ENCODE peak calls at places on chromosome 9, in seven cellular contexts. One of them, this sample, is unnamed.

GRCh38 chr9:79236466-79236865 is 335.3 kb upstream of the TLE4 start:
- DNase-seq in left ventricle myocardium inferior: no peak
- DNase-seq in GM13976: no peak
- DNase-seq in EL: peak
- DNase-seq in NCI-H526: no peak
- DNase-seq in M059J: peak
- DNase-seq in activated CD4-positive, alpha-beta T cell treated with anti-CD3 and anti-CD28 coated beads, Interleukin-2, amount 50 U/mL, for 1 hour: no peak
- DNase-seq in this sample: no peak

GRCh38 chr9:131291795-131292315 is 2.3 kb downstream of the PLPP7 start:
- DNase-seq in left ventricle myocardium inferior: no peak
- DNase-seq in M059J: no peak
- DNase-seq in NCI-H526: no peak
- DNase-seq in activated CD4-positive, alpha-beta T cell treated with anti-CD3 and anti-CD28 coated beads, Interleukin-2, amount 50 U/mL, for 1 hour: no peak
- DNase-seq in EL: no peak
- DNase-seq in GM13976: no peak
- DNase-seq in this sample: no peak

GRCh38 chr9:35814106-35814840 is 569 bp downstream of the HINT2 start:
- DNase-seq in M059J: peak
- DNase-seq in activated CD4-positive, alpha-beta T cell treated with anti-CD3 and anti-CD28 coated beads, Interleukin-2, amount 50 U/mL, for 1 hour: no peak
- DNase-seq in left ventricle myocardium inferior: peak
- DNase-seq in GM13976: peak
- DNase-seq in EL: peak
- DNase-seq in NCI-H526: no peak
- DNase-seq in this sample: no peak

GRCh38 chr9:88339322-88339721 is 48.9 kb upstream of the SPIN1 start:
- DNase-seq in left ventricle myocardium inferior: no peak
- DNase-seq in EL: no peak
- DNase-seq in activated CD4-positive, alpha-beta T cell treated with anti-CD3 and anti-CD28 coated beads, Interleukin-2, amount 50 U/mL, for 1 hour: no peak
- DNase-seq in GM13976: no peak
- DNase-seq in M059J: no peak
- DNase-seq in NCI-H526: no peak
- DNase-seq in this sample: no peak

GRCh38 chr9:133369923-133370322 is 5.9 kb downstream of the SURF4 start:
- DNase-seq in M059J: no peak
- DNase-seq in activated CD4-positive, alpha-beta T cell treated with anti-CD3 and anti-CD28 coated beads, Interleukin-2, amount 50 U/mL, for 1 hour: no peak
- DNase-seq in NCI-H526: no peak
- DNase-seq in left ventricle myocardium inferior: no peak
- DNase-seq in EL: no peak
- DNase-seq in GM13976: no peak
- DNase-seq in this sample: no peak

GRCh38 chr9:89383721-89384300 is 65.5 kb downstream of the SECISBP2 start:
- DNase-seq in activated CD4-positive, alpha-beta T cell treated with anti-CD3 and anti-CD28 coated beads, Interleukin-2, amount 50 U/mL, for 1 hour: no peak
- DNase-seq in GM13976: no peak
- DNase-seq in EL: no peak
- DNase-seq in NCI-H526: no peak
- DNase-seq in M059J: no peak
- DNase-seq in left ventricle myocardium inferior: no peak
- DNase-seq in this sample: no peak

GRCh38 chr9:87711857-87712800 is 13.8 kb upstream of the CTSL start:
- DNase-seq in EL: peak
- DNase-seq in NCI-H526: no peak
- DNase-seq in GM13976: no peak
- DNase-seq in activated CD4-positive, alpha-beta T cell treated with anti-CD3 and anti-CD28 coated beads, Interleukin-2, amount 50 U/mL, for 1 hour: no peak
- DNase-seq in M059J: peak
- DNase-seq in left ventricle myocardium inferior: no peak
- DNase-seq in this sample: peak

GRCh38 chr9:84542554-84542953 is 127.0 kb upstream of the NTRK2 start:
- DNase-seq in EL: no peak
- DNase-seq in NCI-H526: no peak
- DNase-seq in left ventricle myocardium inferior: no peak
- DNase-seq in activated CD4-positive, alpha-beta T cell treated with anti-CD3 and anti-CD28 coated beads, Interleukin-2, amount 50 U/mL, for 1 hour: no peak
- DNase-seq in M059J: no peak
- DNase-seq in GM13976: no peak
- DNase-seq in this sample: no peak

GRCh38 chr9:115202960-115203751 is 85.2 kb upstream of the TNC start:
- DNase-seq in EL: peak
- DNase-seq in left ventricle myocardium inferior: peak
- DNase-seq in NCI-H526: no peak
- DNase-seq in activated CD4-positive, alpha-beta T cell treated with anti-CD3 and anti-CD28 coated beads, Interleukin-2, amount 50 U/mL, for 1 hour: no peak
- DNase-seq in M059J: peak
- DNase-seq in GM13976: no peak
- DNase-seq in this sample: no peak

GRCh38 chr9:37241340-37241739 is 121.0 kb downstream of the ZCCHC7 start:
- DNase-seq in NCI-H526: no peak
- DNase-seq in EL: no peak
- DNase-seq in GM13976: no peak
- DNase-seq in M059J: no peak
- DNase-seq in activated CD4-positive, alpha-beta T cell treated with anti-CD3 and anti-CD28 coated beads, Interleukin-2, amount 50 U/mL, for 1 hour: no peak
- DNase-seq in left ventricle myocardium inferior: no peak
- DNase-seq in this sample: no peak

GRCh38 chr9:88270398-88270797 is 117.8 kb upstream of the SPIN1 start:
- DNase-seq in GM13976: no peak
- DNase-seq in activated CD4-positive, alpha-beta T cell treated with anti-CD3 and anti-CD28 coated beads, Interleukin-2, amount 50 U/mL, for 1 hour: no peak
- DNase-seq in left ventricle myocardium inferior: no peak
- DNase-seq in EL: peak
- DNase-seq in M059J: peak
- DNase-seq in NCI-H526: no peak
- DNase-seq in this sample: no peak

GRCh38 chr9:20714442-20715415 is 30.7 kb downstream of the FOCAD start:
- DNase-seq in NCI-H526: no peak
- DNase-seq in EL: no peak
- DNase-seq in M059J: no peak
- DNase-seq in activated CD4-positive, alpha-beta T cell treated with anti-CD3 and anti-CD28 coated beads, Interleukin-2, amount 50 U/mL, for 1 hour: no peak
- DNase-seq in GM13976: no peak
- DNase-seq in left ventricle myocardium inferior: no peak
- DNase-seq in this sample: no peak

GRCh38 chr9:110048976-110049698 is 158.8 kb downstream of the C9orf152 start:
- DNase-seq in GM13976: peak
- DNase-seq in M059J: peak
- DNase-seq in activated CD4-positive, alpha-beta T cell treated with anti-CD3 and anti-CD28 coated beads, Interleukin-2, amount 50 U/mL, for 1 hour: peak
- DNase-seq in left ventricle myocardium inferior: no peak
- DNase-seq in EL: peak
- DNase-seq in NCI-H526: no peak
- DNase-seq in this sample: no peak

GRCh38 chr9:133154097-133154989 is 9.4 kb downstream of the GBGT1 start:
- DNase-seq in left ventricle myocardium inferior: peak
- DNase-seq in GM13976: no peak
- DNase-seq in NCI-H526: no peak
- DNase-seq in M059J: no peak
- DNase-seq in EL: no peak
- DNase-seq in activated CD4-positive, alpha-beta T cell treated with anti-CD3 and anti-CD28 coated beads, Interleukin-2, amount 50 U/mL, for 1 hour: no peak
- DNase-seq in this sample: no peak

GRCh38 chr9:16119261-16119660 is 566.4 kb downstream of the CCDC171 start:
- DNase-seq in EL: no peak
- DNase-seq in M059J: no peak
- DNase-seq in left ventricle myocardium inferior: no peak
- DNase-seq in activated CD4-positive, alpha-beta T cell treated with anti-CD3 and anti-CD28 coated beads, Interleukin-2, amount 50 U/mL, for 1 hour: no peak
- DNase-seq in GM13976: no peak
- DNase-seq in NCI-H526: no peak
- DNase-seq in this sample: no peak

GRCh38 chr9:17744786-17745185 is 165.9 kb downstream of the SH3GL2 start:
- DNase-seq in M059J: peak
- DNase-seq in EL: peak
- DNase-seq in activated CD4-positive, alpha-beta T cell treated with anti-CD3 and anti-CD28 coated beads, Interleukin-2, amount 50 U/mL, for 1 hour: no peak
- DNase-seq in NCI-H526: no peak
- DNase-seq in GM13976: no peak
- DNase-seq in left ventricle myocardium inferior: no peak
- DNase-seq in this sample: no peak

GRCh38 chr9:87324613-87325194 is 173.0 kb upstream of the DAPK1 start:
- DNase-seq in NCI-H526: peak
- DNase-seq in left ventricle myocardium inferior: no peak
- DNase-seq in activated CD4-positive, alpha-beta T cell treated with anti-CD3 and anti-CD28 coated beads, Interleukin-2, amount 50 U/mL, for 1 hour: no peak
- DNase-seq in M059J: peak
- DNase-seq in EL: peak
- DNase-seq in GM13976: peak
- DNase-seq in this sample: no peak

GRCh38 chr9:105656131-105656921 is 5.9 kb upstream of the TAL2 start:
- DNase-seq in EL: peak
- DNase-seq in left ventricle myocardium inferior: peak
- DNase-seq in M059J: peak
- DNase-seq in NCI-H526: no peak
- DNase-seq in activated CD4-positive, alpha-beta T cell treated with anti-CD3 and anti-CD28 coated beads, Interleukin-2, amount 50 U/mL, for 1 hour: no peak
- DNase-seq in GM13976: peak
- DNase-seq in this sample: no peak

GRCh38 chr9:89078860-89079259 is 87.6 kb downstream of the S1PR3 start:
- DNase-seq in M059J: peak
- DNase-seq in activated CD4-positive, alpha-beta T cell treated with anti-CD3 and anti-CD28 coated beads, Interleukin-2, amount 50 U/mL, for 1 hour: no peak
- DNase-seq in EL: peak
- DNase-seq in left ventricle myocardium inferior: no peak
- DNase-seq in GM13976: no peak
- DNase-seq in NCI-H526: no peak
- DNase-seq in this sample: no peak

GRCh38 chr9:136409557-136410455 is 608 bp downstream of the ENTR1 start:
- DNase-seq in left ventricle myocardium inferior: no peak
- DNase-seq in EL: peak
- DNase-seq in GM13976: peak
- DNase-seq in NCI-H526: no peak
- DNase-seq in M059J: peak
- DNase-seq in activated CD4-positive, alpha-beta T cell treated with anti-CD3 and anti-CD28 coated beads, Interleukin-2, amount 50 U/mL, for 1 hour: peak
- DNase-seq in this sample: no peak

GRCh38 chr9:133470427-133470924 is 8.4 kb downstream of the SLC2A6 start:
- DNase-seq in M059J: no peak
- DNase-seq in NCI-H526: no peak
- DNase-seq in activated CD4-positive, alpha-beta T cell treated with anti-CD3 and anti-CD28 coated beads, Interleukin-2, amount 50 U/mL, for 1 hour: no peak
- DNase-seq in EL: no peak
- DNase-seq in left ventricle myocardium inferior: no peak
- DNase-seq in GM13976: no peak
- DNase-seq in this sample: no peak

GRCh38 chr9:121896545-121896943 is 196.6 kb downstream of the TTLL11 start:
- DNase-seq in GM13976: no peak
- DNase-seq in NCI-H526: no peak
- DNase-seq in M059J: no peak
- DNase-seq in activated CD4-positive, alpha-beta T cell treated with anti-CD3 and anti-CD28 coated beads, Interleukin-2, amount 50 U/mL, for 1 hour: no peak
- DNase-seq in EL: no peak
- DNase-seq in left ventricle myocardium inferior: no peak
- DNase-seq in this sample: no peak

GRCh38 chr9:135045264-135046155 is 42.0 kb upstream of the OLFM1 start:
- DNase-seq in M059J: no peak
- DNase-seq in NCI-H526: no peak
- DNase-seq in GM13976: no peak
- DNase-seq in EL: no peak
- DNase-seq in activated CD4-positive, alpha-beta T cell treated with anti-CD3 and anti-CD28 coated beads, Interleukin-2, amount 50 U/mL, for 1 hour: no peak
- DNase-seq in left ventricle myocardium inferior: no peak
- DNase-seq in this sample: peak

This sample was measured in mesenteric fat pad.